ENCODE peak calls at places on chromosomes 16 and 17, in nine cellular contexts. One of them, this sample, is unnamed. For H3K4me1, the result is how much of the 10 kb centered on the place peaks cover.

GRCh38 chr16:67641779-67642708 is 2.9 kb upstream of the CARMIL2 start:
- DNase-seq in ovary: no peak
- DNase-seq in breast epithelium: peak
- DNase-seq in tibial artery: peak
- DNase-seq in uterus: no peak
- DNase-seq in IMR-90: peak
- DNase-seq in A549: no peak
- DNase-seq in endodermal cell: no peak
- DNase-seq in left ventricle myocardium inferior: peak
- DNase-seq in this sample: peak

GRCh38 chr16:10242076-10242475 is 59.8 kb upstream of the GRIN2A start:
- DNase-seq in ovary: no peak
- DNase-seq in breast epithelium: no peak
- DNase-seq in tibial artery: no peak
- DNase-seq in uterus: no peak
- DNase-seq in IMR-90: no peak
- DNase-seq in A549: no peak
- DNase-seq in endodermal cell: no peak
- DNase-seq in left ventricle myocardium inferior: no peak
- DNase-seq in this sample: no peak

GRCh38 chr16:55474821-55475220 is 4.2 kb upstream of the MMP2 start:
- DNase-seq in ovary: no peak
- DNase-seq in breast epithelium: no peak
- DNase-seq in tibial artery: no peak
- DNase-seq in uterus: no peak
- DNase-seq in IMR-90: no peak
- DNase-seq in A549: no peak
- DNase-seq in endodermal cell: peak
- DNase-seq in left ventricle myocardium inferior: no peak
- DNase-seq in this sample: no peak

GRCh38 chr16:16015849-16016248 is 66.4 kb downstream of the ABCC1 start:
- DNase-seq in ovary: no peak
- DNase-seq in breast epithelium: no peak
- DNase-seq in tibial artery: no peak
- DNase-seq in uterus: no peak
- DNase-seq in IMR-90: no peak
- DNase-seq in A549: no peak
- DNase-seq in endodermal cell: no peak
- DNase-seq in left ventricle myocardium inferior: no peak
- DNase-seq in this sample: no peak

GRCh38 chr16:59274141-59274540 is 540.0 kb upstream of the GOT2 start:
- DNase-seq in ovary: no peak
- DNase-seq in breast epithelium: no peak
- DNase-seq in tibial artery: no peak
- DNase-seq in uterus: no peak
- DNase-seq in IMR-90: no peak
- DNase-seq in A549: no peak
- DNase-seq in endodermal cell: no peak
- DNase-seq in left ventricle myocardium inferior: no peak
- DNase-seq in this sample: no peak

GRCh38 chr16:75048051-75048450 is 49.2 kb downstream of the ZNRF1 start:
- DNase-seq in ovary: no peak
- DNase-seq in breast epithelium: no peak
- DNase-seq in tibial artery: no peak
- DNase-seq in uterus: no peak
- DNase-seq in IMR-90: no peak
- DNase-seq in A549: no peak
- DNase-seq in endodermal cell: no peak
- DNase-seq in left ventricle myocardium inferior: no peak
- DNase-seq in this sample: no peak

GRCh38 chr17:33493566-33493965 is 200.5 kb upstream of the ASIC2 start:
- DNase-seq in ovary: no peak
- DNase-seq in breast epithelium: no peak
- DNase-seq in tibial artery: no peak
- DNase-seq in uterus: no peak
- DNase-seq in IMR-90: no peak
- DNase-seq in A549: no peak
- DNase-seq in endodermal cell: no peak
- DNase-seq in left ventricle myocardium inferior: no peak
- DNase-seq in this sample: no peak

GRCh38 chr17:71922439-71922838 is 198.4 kb upstream of the SOX9 start:
- DNase-seq in ovary: no peak
- DNase-seq in breast epithelium: peak
- DNase-seq in tibial artery: no peak
- DNase-seq in uterus: no peak
- DNase-seq in IMR-90: peak
- DNase-seq in A549: no peak
- DNase-seq in endodermal cell: peak
- DNase-seq in left ventricle myocardium inferior: no peak
- DNase-seq in this sample: no peak

GRCh38 chr17:61571624-61572023 is 19.4 kb downstream of the NACA2 start:
- DNase-seq in ovary: no peak
- DNase-seq in breast epithelium: no peak
- DNase-seq in tibial artery: no peak
- DNase-seq in uterus: no peak
- DNase-seq in IMR-90: no peak
- DNase-seq in A549: no peak
- DNase-seq in endodermal cell: no peak
- DNase-seq in left ventricle myocardium inferior: no peak
- DNase-seq in this sample: no peak

GRCh38 chr17:61575352-61575975 is 15.6 kb downstream of the NACA2 start:
- DNase-seq in ovary: no peak
- DNase-seq in breast epithelium: no peak
- DNase-seq in tibial artery: no peak
- DNase-seq in uterus: no peak
- DNase-seq in IMR-90: peak
- DNase-seq in A549: no peak
- DNase-seq in endodermal cell: no peak
- DNase-seq in left ventricle myocardium inferior: no peak
- DNase-seq in this sample: no peak

GRCh38 chr17:61575983-61576382 is 15.0 kb downstream of the NACA2 start:
- DNase-seq in ovary: no peak
- DNase-seq in breast epithelium: no peak
- DNase-seq in tibial artery: no peak
- DNase-seq in uterus: no peak
- DNase-seq in IMR-90: no peak
- DNase-seq in A549: no peak
- DNase-seq in endodermal cell: no peak
- DNase-seq in left ventricle myocardium inferior: no peak
- DNase-seq in this sample: no peak

GRCh38 chr17:61578645-61579044 is 12.4 kb downstream of the NACA2 start:
- DNase-seq in ovary: no peak
- DNase-seq in breast epithelium: no peak
- DNase-seq in tibial artery: no peak
- DNase-seq in uterus: no peak
- DNase-seq in IMR-90: no peak
- DNase-seq in A549: no peak
- DNase-seq in endodermal cell: no peak
- DNase-seq in left ventricle myocardium inferior: no peak
- DNase-seq in this sample: no peak

DNA sequence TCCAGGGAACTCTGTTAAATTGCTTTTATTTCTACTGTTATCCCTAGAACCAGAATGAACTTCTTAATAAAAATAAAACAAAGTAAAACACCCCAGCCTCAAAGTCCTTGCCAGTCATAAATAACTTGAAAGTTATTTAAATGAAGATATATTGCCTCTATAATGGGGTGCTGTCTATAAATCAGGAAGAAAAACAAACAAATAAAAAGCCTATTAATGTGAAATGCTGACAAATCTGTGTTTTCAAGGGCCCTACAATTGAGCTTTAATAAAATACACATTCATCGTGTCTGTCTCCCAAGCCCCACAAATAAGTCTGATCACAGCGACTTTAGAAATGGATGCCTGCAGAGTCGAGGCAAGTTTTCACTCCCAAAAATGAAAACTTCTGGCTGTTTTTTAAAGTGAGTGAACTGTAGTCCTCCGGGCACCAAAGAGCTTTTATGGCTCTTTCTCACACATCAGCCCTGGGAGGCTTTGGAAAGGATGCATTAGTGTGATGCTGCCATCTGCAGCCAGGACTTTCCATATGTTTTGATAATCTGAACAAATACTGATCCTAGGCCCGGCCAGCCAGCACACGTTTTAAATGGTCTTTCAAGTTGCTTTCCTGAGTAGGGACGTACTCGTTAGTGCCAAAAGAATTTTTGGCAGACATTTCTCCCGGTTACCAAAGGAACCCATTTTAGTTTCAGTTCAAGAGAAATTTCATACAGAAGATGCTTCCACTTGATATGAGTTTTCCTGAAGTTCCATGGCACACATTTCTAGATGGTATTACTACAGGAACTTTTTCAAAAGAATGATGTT is 16.3 kb downstream of the NACA2 start:
- DNase-seq in ovary: no peak
- DNase-seq in breast epithelium: no peak
- DNase-seq in tibial artery: no peak
- DNase-seq in uterus: no peak
- DNase-seq in IMR-90: peak
- DNase-seq in A549: peak
- DNase-seq in endodermal cell: peak
- DNase-seq in left ventricle myocardium inferior: no peak
- DNase-seq in this sample: no peak
- TF ChIP-seq CTCF in ovary: no peak
- TF ChIP-seq CTCF in breast epithelium: peak
- TF ChIP-seq CTCF in tibial artery: peak
- TF ChIP-seq CTCF in uterus: peak
- TF ChIP-seq CTCF in IMR-90: peak
- TF ChIP-seq CTCF in A549: peak
- TF ChIP-seq CTCF in endodermal cell: peak
- TF ChIP-seq CTCF in left ventricle myocardium inferior: peak
- TF ChIP-seq CTCF in this sample: no peak

GRCh38 chr16:65751622-65752598 is 614.6 kb upstream of the CDH5 start:
- DNase-seq in ovary: peak
- DNase-seq in breast epithelium: no peak
- DNase-seq in tibial artery: no peak
- DNase-seq in uterus: no peak
- DNase-seq in IMR-90: no peak
- DNase-seq in A549: no peak
- DNase-seq in endodermal cell: no peak
- DNase-seq in left ventricle myocardium inferior: no peak
- DNase-seq in this sample: no peak

GRCh38 chr16:65754799-65755691 is 611.4 kb upstream of the CDH5 start:
- DNase-seq in ovary: peak
- DNase-seq in breast epithelium: no peak
- DNase-seq in tibial artery: no peak
- DNase-seq in uterus: peak
- DNase-seq in IMR-90: peak
- DNase-seq in A549: no peak
- DNase-seq in endodermal cell: no peak
- DNase-seq in left ventricle myocardium inferior: no peak
- DNase-seq in this sample: no peak

GRCh38 chr16:65758620-65759019 is 607.9 kb upstream of the CDH5 start:
- DNase-seq in ovary: no peak
- DNase-seq in breast epithelium: no peak
- DNase-seq in tibial artery: no peak
- DNase-seq in uterus: no peak
- DNase-seq in IMR-90: no peak
- DNase-seq in A549: no peak
- DNase-seq in endodermal cell: no peak
- DNase-seq in left ventricle myocardium inferior: no peak
- DNase-seq in this sample: no peak

GRCh38 chr16:65757064-65757463 is 609.4 kb upstream of the CDH5 start:
- DNase-seq in ovary: peak
- DNase-seq in breast epithelium: no peak
- DNase-seq in tibial artery: no peak
- DNase-seq in uterus: peak
- DNase-seq in IMR-90: peak
- DNase-seq in A549: no peak
- DNase-seq in endodermal cell: no peak
- DNase-seq in left ventricle myocardium inferior: no peak
- DNase-seq in this sample: peak

GRCh38 chr16:65756163-65756562 is 610.3 kb upstream of the CDH5 start:
- DNase-seq in ovary: no peak
- DNase-seq in breast epithelium: no peak
- DNase-seq in tibial artery: no peak
- DNase-seq in uterus: no peak
- DNase-seq in IMR-90: no peak
- DNase-seq in A549: no peak
- DNase-seq in endodermal cell: no peak
- DNase-seq in left ventricle myocardium inferior: no peak
- DNase-seq in this sample: no peak
- H3K27ac ChIP-seq in ovary: no peak
- H3K27ac ChIP-seq in breast epithelium: no peak
- H3K27ac ChIP-seq in tibial artery: no peak
- H3K27ac ChIP-seq in uterus: no peak
- H3K27ac ChIP-seq in IMR-90: no peak
- H3K27ac ChIP-seq in A549: no peak
- H3K27ac ChIP-seq in endodermal cell: no peak
- H3K27ac ChIP-seq in left ventricle myocardium inferior: no peak
- H3K27ac ChIP-seq in this sample: no peak

DNA sequence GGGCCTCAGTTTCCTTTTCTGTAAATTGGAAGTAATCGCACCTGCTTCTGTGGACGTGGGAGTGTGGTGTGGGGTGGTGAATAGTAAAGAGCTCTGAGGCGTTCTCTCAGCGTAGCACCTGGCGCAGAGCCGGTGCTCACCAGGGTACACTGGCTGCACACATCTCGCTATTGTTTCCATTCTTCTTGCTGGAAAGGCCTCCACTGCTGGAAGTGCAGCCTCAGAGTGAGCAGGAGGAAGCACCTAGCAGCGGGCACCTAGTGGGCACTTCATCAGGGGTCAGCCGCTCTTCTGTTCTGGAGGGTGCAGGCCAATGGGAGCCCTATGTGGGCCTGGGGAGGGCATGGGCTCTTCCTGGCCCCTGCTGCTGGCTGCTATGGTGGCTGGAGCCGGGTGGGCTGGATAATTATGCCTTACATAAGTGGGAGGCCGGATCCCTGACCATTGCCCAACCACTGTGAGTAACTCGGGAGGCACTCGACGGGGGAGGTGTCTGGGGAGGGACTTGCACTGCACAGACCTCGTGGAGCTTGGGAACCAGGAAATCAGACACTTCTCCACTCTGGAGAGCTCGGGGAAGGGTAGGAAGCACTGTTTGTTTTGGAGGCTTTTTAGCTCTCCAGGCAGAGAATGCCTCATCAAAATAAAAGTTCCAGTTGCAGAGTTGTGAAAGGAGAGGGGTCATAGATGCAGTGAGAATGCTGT is 1.7 kb downstream of the MAP2K3 start:
- DNase-seq in ovary: peak
- DNase-seq in breast epithelium: peak
- DNase-seq in tibial artery: peak
- DNase-seq in uterus: peak
- DNase-seq in IMR-90: peak
- DNase-seq in A549: peak
- DNase-seq in endodermal cell: no peak
- DNase-seq in left ventricle myocardium inferior: peak
- DNase-seq in this sample: peak
- H3K4me1 ChIP-seq in ovary: under half
- H3K4me1 ChIP-seq in breast epithelium: under half
- H3K4me1 ChIP-seq in tibial artery: half or more
- H3K4me1 ChIP-seq in uterus: under half
- H3K4me1 ChIP-seq in IMR-90: half or more
- H3K4me1 ChIP-seq in A549: half or more
- H3K4me1 ChIP-seq in endodermal cell: under half
- H3K4me1 ChIP-seq in left ventricle myocardium inferior: half or more
- H3K4me1 ChIP-seq in this sample: half or more

GRCh38 chr16:3098459-3099394 is at the start of gene ZSCAN10:
- DNase-seq in ovary: no peak
- DNase-seq in breast epithelium: no peak
- DNase-seq in tibial artery: no peak
- DNase-seq in uterus: no peak
- DNase-seq in IMR-90: no peak
- DNase-seq in A549: no peak
- DNase-seq in endodermal cell: peak
- DNase-seq in left ventricle myocardium inferior: no peak
- DNase-seq in this sample: no peak

GRCh38 chr16:3101841-3102470 is 2.9 kb upstream of the ZSCAN10 start:
- DNase-seq in ovary: no peak
- DNase-seq in breast epithelium: no peak
- DNase-seq in tibial artery: no peak
- DNase-seq in uterus: no peak
- DNase-seq in IMR-90: no peak
- DNase-seq in A549: no peak
- DNase-seq in endodermal cell: peak
- DNase-seq in left ventricle myocardium inferior: peak
- DNase-seq in this sample: no peak

GRCh38 chr16:3099395-3099731 is 269 bp upstream of the ZSCAN10 start:
- DNase-seq in ovary: no peak
- DNase-seq in breast epithelium: no peak
- DNase-seq in tibial artery: no peak
- DNase-seq in uterus: no peak
- DNase-seq in IMR-90: no peak
- DNase-seq in A549: no peak
- DNase-seq in endodermal cell: no peak
- DNase-seq in left ventricle myocardium inferior: no peak
- DNase-seq in this sample: no peak

GRCh38 chr16:3099732-3100499 is 822 bp upstream of the ZSCAN10 start:
- DNase-seq in ovary: peak
- DNase-seq in breast epithelium: peak
- DNase-seq in tibial artery: peak
- DNase-seq in uterus: peak
- DNase-seq in IMR-90: peak
- DNase-seq in A549: peak
- DNase-seq in endodermal cell: peak
- DNase-seq in left ventricle myocardium inferior: peak
- DNase-seq in this sample: peak

DNA sequence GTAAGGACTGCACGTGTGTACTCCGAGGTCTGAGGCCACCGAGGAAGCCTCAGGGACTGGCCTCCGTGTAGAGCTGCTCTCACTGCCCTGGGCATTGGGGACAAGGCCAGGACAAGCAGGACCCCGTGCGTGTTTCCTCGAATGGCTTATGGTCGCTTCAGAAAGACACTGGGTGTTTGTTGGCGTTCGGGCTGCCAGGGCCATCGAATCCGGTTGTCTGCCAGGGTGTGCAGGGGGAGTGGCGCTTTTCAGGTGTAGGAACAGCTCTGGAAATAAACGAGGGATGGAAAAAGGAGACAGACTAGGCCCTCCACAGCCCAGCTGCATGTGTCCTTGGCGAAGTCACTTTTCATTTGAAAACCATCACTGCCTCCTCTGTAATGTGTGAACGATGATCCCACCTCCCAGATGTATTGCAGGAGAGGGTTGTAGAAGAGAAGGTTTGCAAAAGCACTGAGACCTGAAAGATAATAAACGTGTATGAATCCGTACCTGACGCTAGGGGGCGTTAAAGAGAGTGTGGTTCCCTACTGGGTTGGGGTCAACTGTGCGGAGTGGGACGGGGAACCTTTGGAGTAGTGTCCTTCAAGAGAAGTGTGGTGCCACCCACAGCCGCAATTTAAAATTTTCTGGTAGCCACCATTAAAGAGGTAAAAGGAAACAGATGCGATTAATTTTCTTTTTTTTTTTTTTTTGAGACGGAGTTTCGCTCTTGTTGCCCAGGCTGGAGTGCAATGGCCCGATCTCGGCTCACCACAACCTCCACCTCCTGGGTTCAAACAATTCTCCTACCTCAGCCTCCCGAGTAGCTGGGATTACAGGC is 2.1 kb upstream of the ZSCAN10 start:
- DNase-seq in ovary: no peak
- DNase-seq in breast epithelium: no peak
- DNase-seq in tibial artery: no peak
- DNase-seq in uterus: no peak
- DNase-seq in IMR-90: no peak
- DNase-seq in A549: peak
- DNase-seq in endodermal cell: peak
- DNase-seq in left ventricle myocardium inferior: no peak
- DNase-seq in this sample: no peak
- TF ChIP-seq CTCF in ovary: no peak
- TF ChIP-seq CTCF in breast epithelium: no peak
- TF ChIP-seq CTCF in tibial artery: peak
- TF ChIP-seq CTCF in uterus: peak
- TF ChIP-seq CTCF in IMR-90: peak
- TF ChIP-seq CTCF in A549: peak
- TF ChIP-seq CTCF in endodermal cell: peak
- TF ChIP-seq CTCF in left ventricle myocardium inferior: peak
- TF ChIP-seq CTCF in this sample: peak

This sample was measured in gastrocnemius medialis.